ENCODE peak calls at places on chromosomes 1 and 21, in four cellular contexts. D, Z, W and M are unnamed samples.

GRCh38 chr1:231072502-231072901 is 32.4 kb upstream of the FAM89A start:
- DNase-seq in Z (no peak), D (no peak), W (no peak), M (no peak)

GRCh38 chr21:26098758-26099157 is 71.8 kb downstream of the APP start:
- DNase-seq in Z (no peak), D (no peak), W (no peak), M (no peak)

GRCh38 chr1:20192364-20192763 is 6.0 kb upstream of the PLA2G2C start:
- DNase-seq in Z (no peak), D (no peak), W (no peak), M (no peak)

GRCh38 chr1:8174807-8175206 is 143.1 kb upstream of the SLC45A1 start:
- DNase-seq in D (no peak), W (no peak), Z (no peak), M (no peak)

GRCh38 chr1:185929759-185930158 is 195.6 kb downstream of the HMCN1 start:
- DNase-seq in W (no peak), D (no peak), Z (no peak), M (no peak)

GRCh38 chr1:91736999-91737615 is 148.8 kb downstream of the TGFBR3 start:
- DNase-seq in D (no peak), Z (no peak), W (no peak), M (no peak)

GRCh38 chr21:27300770-27301169 is 333.9 kb upstream of the ADAMTS5 start:
- DNase-seq in W (no peak), Z (no peak), D (no peak), M (no peak)

GRCh38 chr1:111920221-111921024 is 69.0 kb downstream of the KCND3 start:
- DNase-seq in W (no peak), Z (no peak), D (no peak), M (peak; percentile 79)

GRCh38 chr1:245172829-245173228 is 18.0 kb downstream of the KIF26B start:
- DNase-seq in Z (no peak), D (no peak), W (no peak), M (no peak)

GRCh38 chr1:36208978-36209708 is 15.1 kb upstream of the THRAP3 start:
- DNase-seq in D (no peak), W (no peak), Z (no peak), M (no peak)

GRCh38 chr1:159211331-159212136 is 6.9 kb downstream of the ACKR1 start:
- DNase-seq in W (no peak), Z (peak; percentile 33), D (no peak), M (peak; percentile 9)

GRCh38 chr1:181087400-181087901 is 1.0 kb upstream of the IER5 start:
- DNase-seq in D (no peak), Z (no peak), W (no peak), M (no peak)

GRCh38 chr1:226408285-226409184 is 642 bp upstream of the PARP1 start:
- DNase-seq in W (no peak), Z (peak; percentile 31), D (no peak), M (no peak)

GRCh38 chr1:221868894-221869293 is 127.0 kb upstream of the DUSP10 start:
- DNase-seq in D (no peak), Z (no peak), W (no peak), M (no peak)

GRCh38 chr1:114660250-114660649 is 9.6 kb downstream of the DENND2C start:
- DNase-seq in Z (no peak), W (no peak), D (no peak), M (no peak)

GRCh38 chr21:43717967-43718871 is 710 bp upstream of the PDXK start:
- DNase-seq in D (no peak), Z (no peak), W (no peak), M (no peak)

GRCh38 chr1:16618719-16619118 is 5.4 kb upstream of the NBPF1 start:
- DNase-seq in Z (peak; percentile 36), W (peak; percentile 19), D (no peak), M (peak; percentile 53)

GRCh38 chr21:30233228-30233627 is 17.3 kb upstream of the CLDN8 start:
- DNase-seq in W (no peak), D (no peak), Z (no peak), M (no peak)

GRCh38 chr1:241413386-241413785 is 56.4 kb upstream of the RGS7 start:
- DNase-seq in Z (no peak), W (no peak), D (no peak), M (no peak)

GRCh38 chr1:61280457-61280856 is 198.1 kb downstream of the NFIA start:
- DNase-seq in D (no peak), W (no peak), Z (no peak), M (no peak)

GRCh38 chr1:232084584-232085223 is 458.1 kb downstream of the DISC1 start:
- DNase-seq in Z (no peak), W (no peak), D (no peak), M (no peak)

GRCh38 chr1:44019398-44020044 is 11.7 kb downstream of the SLC6A9 start:
- DNase-seq in D (no peak), Z (no peak), W (no peak), M (peak; percentile 55)

GRCh38 chr1:193062698-193063463 is 3.5 kb downstream of the RO60 start:
- DNase-seq in D (no peak), W (no peak), Z (no peak), M (no peak)

GRCh38 chr1:108316545-108316944 is 72.7 kb upstream of the NBPF4 start:
- DNase-seq in W (no peak), D (no peak), Z (no peak), M (no peak)

GRCh38 chr1:16174261-16174871 is 18.5 kb upstream of the EPHA2 start:
- DNase-seq in W (no peak), D (no peak), Z (no peak), M (no peak)

GRCh38 chr1:15944308-15945010 is 31.4 kb downstream of the ZBTB17 start:
- DNase-seq in W (no peak), Z (no peak), D (no peak), M (no peak)

GRCh38 chr1:75811211-75811981 is 14.7 kb downstream of the MSH4 start:
- DNase-seq in Z (no peak), D (no peak), W (no peak), M (no peak)

GRCh38 chr1:15188145-15188544 is 34.6 kb downstream of the TMEM51 start:
- DNase-seq in Z (no peak), D (no peak), W (no peak), M (no peak)

DNA sequence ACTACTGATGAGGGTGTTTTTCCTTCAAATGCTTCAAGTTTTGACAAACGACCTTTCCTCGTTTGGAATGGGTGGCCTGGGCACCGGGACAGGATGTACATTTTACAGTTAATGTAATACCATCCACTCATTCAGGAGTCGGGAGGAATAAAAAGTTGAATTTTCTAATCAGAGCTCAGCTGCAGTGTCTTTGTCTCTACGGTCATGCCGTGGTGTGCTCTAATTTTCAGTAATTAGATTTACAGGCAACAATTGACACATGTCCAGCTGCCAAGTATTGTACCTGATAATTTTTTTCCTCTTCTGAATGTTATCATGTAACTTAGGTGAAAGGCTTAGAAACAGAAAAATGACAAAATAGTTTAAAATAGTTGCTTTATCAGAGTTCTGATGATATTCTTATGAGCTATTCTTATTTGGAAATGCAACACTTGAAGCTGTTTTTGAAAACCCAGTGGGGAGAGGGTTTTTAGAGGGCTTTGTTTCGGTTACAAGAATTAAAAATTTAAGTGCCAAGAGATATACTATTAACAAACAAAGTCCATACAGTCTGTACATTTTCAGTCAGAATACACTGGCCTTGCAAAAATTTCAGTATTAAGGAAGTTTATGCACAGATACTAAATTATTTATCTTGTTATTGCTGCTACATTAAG is 1.0 kb downstream of the CDKN2C start:
- DNase-seq in D (no peak), Z (no peak), W (no peak), M (no peak)
- H3K27ac ChIP-seq in D (peak overlapping the region; percentile 76), Z (no peak overlapping the region), W (peak overlapping the region; percentile 98), M (no peak overlapping the region)

GRCh38 chr1:223815865-223816264 is 29.9 kb downstream of the TP53BP2 start:
- DNase-seq in D (no peak), Z (no peak), W (no peak), M (no peak)

GRCh38 chr1:223824287-223824686 is 21.5 kb downstream of the TP53BP2 start:
- DNase-seq in W (no peak), Z (no peak), D (no peak), M (no peak)

GRCh38 chr1:223820515-223820858 is 25.3 kb downstream of the TP53BP2 start:
- DNase-seq in W (no peak), D (no peak), Z (no peak), M (no peak)

GRCh38 chr1:223820976-223821375 is 24.8 kb downstream of the TP53BP2 start:
- DNase-seq in Z (no peak), W (no peak), D (no peak), M (no peak)

DNA sequence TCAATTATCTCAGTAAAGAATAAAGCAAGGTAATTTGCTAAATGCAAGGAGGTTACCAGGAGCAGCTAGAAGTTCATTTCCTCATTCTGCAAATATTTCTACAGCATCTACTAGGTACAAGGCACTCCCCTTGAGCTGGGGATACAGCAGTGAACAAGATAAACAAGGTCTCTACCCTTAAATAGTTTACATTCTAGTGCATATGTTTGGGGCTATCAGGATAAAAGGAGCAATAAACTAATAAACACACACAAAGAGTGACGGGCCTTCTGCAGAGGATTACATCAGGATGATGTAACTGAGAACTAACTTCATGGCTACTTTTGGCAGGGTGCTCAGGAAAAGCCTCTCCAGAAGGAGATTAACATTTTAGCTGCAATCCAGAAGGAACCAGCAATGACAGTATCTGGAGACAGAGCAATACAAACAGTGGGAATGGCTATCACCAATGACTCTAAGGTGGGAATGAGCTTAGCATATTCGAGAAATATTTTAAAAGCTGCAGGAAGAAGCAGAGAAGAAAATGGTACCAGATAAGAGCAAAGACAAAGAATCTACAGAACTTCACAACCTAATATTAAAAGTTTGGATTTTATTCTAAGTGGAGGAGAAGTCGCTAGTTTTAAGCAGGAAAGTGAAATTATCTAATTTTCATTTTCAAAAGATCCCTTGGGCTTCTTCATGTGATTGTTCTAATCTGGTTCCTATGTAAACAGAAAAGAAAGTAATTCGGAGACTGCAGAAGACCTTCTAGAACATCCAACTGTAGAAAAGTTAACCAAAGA is 25.8 kb downstream of the TP53BP2 start:
- DNase-seq in Z (no peak), D (no peak), W (no peak), M (no peak)
- H3K27ac ChIP-seq in Z (no peak overlapping the region), D (no peak overlapping the region), W (peak overlapping the region; percentile 17), M (no peak overlapping the region)

DNA sequence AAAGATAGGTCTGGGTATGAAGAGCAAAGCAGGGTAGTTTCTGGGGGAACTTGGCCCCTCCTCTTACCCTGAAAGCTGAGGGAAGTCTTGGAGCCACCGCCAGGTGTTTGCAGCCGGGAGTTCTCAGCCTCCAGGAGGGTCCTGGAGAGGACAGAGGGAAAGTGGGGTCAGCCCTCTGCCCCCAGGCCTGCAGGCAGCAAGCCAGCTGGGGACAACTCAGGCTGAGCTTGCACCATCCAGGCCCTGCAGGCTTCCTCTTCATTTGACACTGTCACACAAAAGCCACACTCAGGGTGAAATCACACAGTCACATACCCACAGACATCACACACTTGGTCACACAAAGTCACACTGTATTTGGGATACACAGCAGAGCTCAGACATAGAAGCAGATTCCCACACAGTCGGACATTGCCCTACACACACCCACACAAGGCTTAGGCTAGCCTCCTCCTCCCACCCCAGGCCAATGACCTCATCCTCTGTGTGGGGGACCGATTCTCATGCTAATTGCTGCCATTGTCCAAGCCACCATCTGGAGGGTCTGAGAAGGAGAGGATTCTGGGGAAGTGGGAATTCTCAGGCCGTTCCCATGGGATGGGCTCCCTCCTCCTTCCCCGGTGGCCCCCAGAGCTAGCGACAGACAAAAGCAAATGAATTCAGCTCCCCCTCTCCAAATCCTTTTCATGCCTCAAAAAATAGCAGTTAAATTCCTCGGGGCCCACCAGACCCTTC is 3.7 kb downstream of the NES start:
- DNase-seq in Z (no peak), W (no peak), D (no peak), M (no peak)
- H3K27ac ChIP-seq in Z (no peak overlapping the region), W (peak overlapping the region; percentile 92), D (no peak overlapping the region), M (peak overlapping the region; percentile 36)

DNA sequence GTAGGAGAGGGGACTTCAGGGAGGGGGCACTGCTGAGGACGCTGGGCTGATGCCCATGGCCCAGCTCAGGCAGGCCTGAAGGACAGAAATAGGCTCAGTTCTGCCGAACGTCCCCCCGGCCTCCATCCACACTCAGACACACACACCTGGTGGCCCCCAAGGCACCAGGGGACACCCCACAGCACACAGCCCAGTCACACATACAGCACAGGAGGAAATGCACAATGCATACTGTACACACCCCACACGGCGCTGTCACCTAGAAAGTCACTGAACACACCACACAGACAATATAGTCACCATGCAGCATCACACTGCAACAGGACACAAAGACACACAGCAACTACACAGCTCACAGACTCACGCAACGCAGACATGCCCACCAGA is 562 bp downstream of the SYTL1 start:
- DNase-seq in D (no peak), Z (no peak), W (no peak), M (no peak)
- H3K27ac ChIP-seq in D (peak overlapping the region; percentile 80), Z (peak overlapping the region; percentile 46), W (no peak overlapping the region), M (no peak overlapping the region)